ENCODE peak calls at places on chromosome 14, in four cellular contexts. S is H1, N is HepG2, Y is K562. B is an unnamed sample.

GRCh38 chr14:50669441-50669986 is 1.4 kb upstream of the SAV1 start:
- DNase-seq in N (no peak), S (no peak), Y (no peak), B (no peak)

GRCh38 chr14:22003471-22003870 is 329.9 kb upstream of the OR4E1 start:
- DNase-seq in N (no peak), Y (no peak), S (no peak), B (no peak)

GRCh38 chr14:51211149-51211548 is 28.9 kb upstream of the TMX1 start:
- DNase-seq in S (no peak), Y (no peak), N (no peak), B (no peak)

GRCh38 chr14:32608880-32609279 is 279.8 kb downstream of the AKAP6 start:
- DNase-seq in N (no peak), S (no peak), Y (no peak), B (no peak)

GRCh38 chr14:65177551-65177950 is 75.2 kb upstream of the MAX start:
- DNase-seq in N (no peak), Y (no peak), S (no peak), B (no peak)

GRCh38 chr14:32224731-32225377 is 21.8 kb upstream of the RNU6-8 start:
- DNase-seq in Y (peak), N (peak), S (no peak), B (peak)

GRCh38 chr14:54807428-54807827 is 95.2 kb downstream of the GCH1 start:
- DNase-seq in N (no peak), Y (no peak), S (no peak), B (no peak)

GRCh38 chr14:33611405-33612183 is 339.3 kb downstream of the EGLN3 start:
- DNase-seq in S (peak), Y (no peak), N (no peak), B (no peak)

GRCh38 chr14:34912182-34912581 is 37.0 kb upstream of the BAZ1A start:
- DNase-seq in N (peak), S (no peak), Y (peak), B (peak)

GRCh38 chr14:86626530-86626929 is 1096.6 kb downstream of the FLRT2 start:
- DNase-seq in Y (no peak), S (no peak), N (no peak), B (no peak)

GRCh38 chr14:89027097-89027740 is 202.8 kb downstream of the TTC8 start:
- DNase-seq in S (peak), Y (peak), N (peak), B (peak)

GRCh38 chr14:100584056-100585031 is 2.9 kb downstream of the BEGAIN start:
- DNase-seq in N (no peak), S (no peak), Y (peak), B (no peak)

GRCh38 chr14:92717571-92718042 is 30.8 kb downstream of the LGMN start:
- DNase-seq in Y (no peak), N (no peak), S (no peak), B (no peak)

GRCh38 chr14:90726656-90727055 is 89.6 kb downstream of the TTC7B start:
- DNase-seq in Y (no peak), S (no peak), N (no peak), B (peak)

GRCh38 chr14:89445252-89445973 is 28.4 kb upstream of the FOXN3 start:
- DNase-seq in Y (no peak), N (no peak), S (no peak), B (no peak)

GRCh38 chr14:105364100-105364708 is 34.1 kb upstream of the TEX22 start:
- DNase-seq in N (no peak), Y (peak), S (no peak), B (no peak)

GRCh38 chr14:90446405-90446804 is 49.6 kb downstream of the CALM1 start:
- DNase-seq in Y (no peak), N (no peak), S (no peak), B (no peak)

GRCh38 chr14:90760591-90761316 is 55.5 kb downstream of the TTC7B start:
- DNase-seq in Y (peak), N (peak), S (peak), B (peak)

GRCh38 chr14:91573894-91574837 is 64.1 kb upstream of the PPP4R3A start:
- DNase-seq in N (no peak), S (peak), Y (peak), B (peak)

GRCh38 chr14:24080888-24081738 is 9.8 kb downstream of the CPNE6 start:
- DNase-seq in N (peak), Y (peak), S (peak), B (peak)

GRCh38 chr14:61454545-61454944 is 133.2 kb downstream of the PRKCH start:
- DNase-seq in N (no peak), Y (no peak), S (peak), B (no peak)

GRCh38 chr14:22319526-22320352 is 269.3 kb downstream of the DAD1 start:
- DNase-seq in S (no peak), Y (peak), N (peak), B (peak)

GRCh38 chr14:101973356-101973755 is 9.0 kb downstream of the DYNC1H1 start:
- DNase-seq in Y (no peak), S (no peak), N (no peak), B (no peak)

GRCh38 chr14:28651148-28651547 is 115.4 kb upstream of the FOXG1 start:
- DNase-seq in S (no peak), N (no peak), Y (no peak), B (no peak)

GRCh38 chr14:104802120-104802912 is 1.4 kb downstream of the ZBTB42 start:
- DNase-seq in Y (no peak), N (no peak), S (no peak), B (no peak)

GRCh38 chr14:95248422-95248821 is 71.3 kb downstream of the CLMN start:
- DNase-seq in S (no peak), Y (no peak), N (no peak), B (peak)

GRCh38 chr14:76149196-76149595 is 2.5 kb upstream of the GPATCH2L start:
- DNase-seq in S (no peak), N (no peak), Y (no peak), B (no peak)

GRCh38 chr14:37397941-37398215 is 197.2 kb downstream of the FOXA1 start:
- DNase-seq in N (no peak), S (no peak), Y (no peak), B (no peak)

GRCh38 chr14:53161758-53162512 is 8.8 kb upstream of the DDHD1 start:
- DNase-seq in S (no peak), Y (no peak), N (no peak), B (no peak)

GRCh38 chr14:53090853-53091252 is 62.3 kb downstream of the DDHD1 start:
- DNase-seq in N (no peak), S (no peak), Y (no peak), B (no peak)

GRCh38 chr14:77648520-77649200 is 32.2 kb upstream of the SPTLC2 start:
- DNase-seq in S (no peak), Y (no peak), N (no peak), B (no peak)

DNA sequence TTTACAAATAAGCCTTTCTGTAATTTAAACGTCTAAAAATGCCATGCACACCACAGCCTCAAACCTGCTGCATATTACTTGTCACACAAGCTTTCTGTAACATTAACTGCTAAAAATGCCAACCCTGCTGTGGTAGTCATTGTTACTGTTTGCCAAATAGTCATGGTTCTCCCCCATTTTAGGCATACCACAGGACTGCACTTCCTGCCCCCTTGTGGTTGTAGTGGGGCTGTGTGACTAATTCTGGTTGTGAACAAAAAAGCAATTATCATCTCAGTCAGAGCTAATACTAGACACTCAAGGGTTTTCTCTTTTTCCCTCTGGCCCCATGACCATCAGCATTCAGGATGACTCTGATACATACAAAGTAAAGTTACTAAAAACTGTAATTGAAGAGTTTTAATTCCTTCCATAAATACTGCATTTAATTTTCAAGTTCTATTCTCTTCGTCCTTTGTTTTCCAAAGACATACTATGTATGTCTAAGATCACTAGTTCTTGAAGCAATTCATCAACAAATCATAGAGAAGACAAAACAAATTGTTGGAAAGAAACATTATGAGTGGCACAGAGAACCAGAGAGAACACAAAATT is 5.7 kb upstream of the SLC35F4 start:
- DNase-seq in S (peak), N (peak), Y (peak), B (peak)
- TF ChIP-seq JUN in S (no peak), N (no peak), Y (no peak), B (no peak)

DNA sequence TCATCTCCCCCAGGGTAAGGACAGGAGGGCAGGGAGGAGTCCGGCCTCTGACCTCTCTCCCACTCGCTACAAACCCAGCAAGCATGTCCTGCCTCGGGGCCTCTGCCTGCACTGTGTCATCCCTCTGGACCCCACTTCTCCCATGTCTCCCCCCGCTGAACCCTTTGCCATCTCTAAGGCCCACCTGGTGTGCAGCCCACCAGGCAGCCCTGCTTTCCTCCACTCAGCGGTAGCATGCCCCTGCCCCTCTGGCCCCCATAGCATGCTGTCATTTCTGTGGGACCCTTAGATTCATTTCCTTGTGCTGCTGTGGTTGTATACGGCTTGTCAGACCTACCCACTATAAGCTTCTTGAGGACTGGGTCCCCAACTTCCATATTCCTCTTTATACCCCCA is 17.7 kb downstream of the PAPLN start:
- DNase-seq in S (no peak), N (no peak), Y (no peak), B (no peak)
- TF ChIP-seq EP300 in S (no peak), N (no peak), Y (no peak), B (no peak)

GRCh38 chr14:68510201-68510600 is 282.7 kb downstream of the ZFP36L1 start:
- DNase-seq in S (no peak), N (no peak), Y (no peak), B (no peak)

GRCh38 chr14:68509188-68509953 is 283.5 kb downstream of the ZFP36L1 start:
- DNase-seq in N (no peak), S (peak), Y (no peak), B (no peak)

GRCh38 chr14:68507544-68508081 is 285.3 kb downstream of the ZFP36L1 start:
- DNase-seq in N (no peak), Y (no peak), S (no peak), B (no peak)

GRCh38 chr14:68506645-68507405 is 286.0 kb downstream of the ZFP36L1 start:
- DNase-seq in N (no peak), S (no peak), Y (no peak), B (no peak)

GRCh38 chr14:68508581-68508980 is 284.3 kb downstream of the ZFP36L1 start:
- DNase-seq in N (no peak), S (peak), Y (no peak), B (no peak)
- H3K27ac ChIP-seq in N (no peak), S (no peak), Y (no peak), B (no peak)

GRCh38 chr14:103134405-103134804 is 11.1 kb downstream of the TNFAIP2 start:
- DNase-seq in Y (no peak), N (no peak), S (no peak), B (no peak)

GRCh38 chr14:103133213-103134140 is 10.2 kb downstream of the TNFAIP2 start:
- DNase-seq in N (no peak), Y (no peak), S (no peak), B (no peak)

GRCh38 chr14:103131580-103131979 is 8.3 kb downstream of the TNFAIP2 start:
- DNase-seq in N (no peak), S (no peak), Y (no peak), B (no peak)

GRCh38 chr14:103130965-103131364 is 7.7 kb downstream of the TNFAIP2 start:
- DNase-seq in Y (no peak), N (no peak), S (no peak), B (no peak)

DNA sequence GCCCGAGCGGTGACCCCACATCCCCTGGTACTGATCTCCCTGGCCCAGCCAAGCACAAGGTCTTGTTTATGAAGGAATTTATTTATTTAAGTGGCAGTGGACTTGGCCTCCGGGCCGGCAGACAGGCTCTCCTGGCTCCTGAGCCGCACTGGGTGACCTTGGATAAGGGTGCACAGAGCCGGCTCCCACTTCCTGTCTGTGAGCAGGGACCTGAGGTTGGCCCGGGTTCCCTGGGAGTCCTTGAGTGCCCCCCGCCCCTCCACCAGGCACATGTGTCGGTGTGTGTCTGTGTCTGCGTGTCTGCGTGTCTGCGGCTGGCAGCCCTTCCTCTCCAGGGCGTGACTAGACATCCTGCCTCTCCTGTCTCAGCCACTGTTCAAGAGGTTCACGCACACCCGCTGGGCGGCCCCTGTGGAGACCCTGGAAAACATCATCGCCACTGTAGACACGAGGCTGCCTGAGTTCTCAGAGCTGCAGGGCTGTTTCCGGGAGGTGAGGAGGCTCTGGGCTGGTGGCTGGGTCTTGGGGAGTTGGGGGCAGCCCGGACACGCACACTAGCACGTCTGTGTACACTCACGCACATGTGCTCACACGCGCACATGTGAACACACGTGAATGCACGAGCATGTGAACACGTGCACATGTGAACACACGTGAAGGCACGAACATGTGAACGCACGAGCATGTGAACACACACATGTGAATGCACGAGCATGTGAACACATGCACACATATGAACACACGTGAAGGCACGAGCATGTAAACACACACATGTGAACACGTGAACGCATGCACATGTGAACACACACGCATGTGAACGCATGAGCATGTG is 9.3 kb downstream of the TNFAIP2 start:
- DNase-seq in S (no peak), Y (no peak), N (peak), B (no peak)
- TF ChIP-seq JUN in S (no peak), Y (no peak), N (no peak), B (no peak)

DNA sequence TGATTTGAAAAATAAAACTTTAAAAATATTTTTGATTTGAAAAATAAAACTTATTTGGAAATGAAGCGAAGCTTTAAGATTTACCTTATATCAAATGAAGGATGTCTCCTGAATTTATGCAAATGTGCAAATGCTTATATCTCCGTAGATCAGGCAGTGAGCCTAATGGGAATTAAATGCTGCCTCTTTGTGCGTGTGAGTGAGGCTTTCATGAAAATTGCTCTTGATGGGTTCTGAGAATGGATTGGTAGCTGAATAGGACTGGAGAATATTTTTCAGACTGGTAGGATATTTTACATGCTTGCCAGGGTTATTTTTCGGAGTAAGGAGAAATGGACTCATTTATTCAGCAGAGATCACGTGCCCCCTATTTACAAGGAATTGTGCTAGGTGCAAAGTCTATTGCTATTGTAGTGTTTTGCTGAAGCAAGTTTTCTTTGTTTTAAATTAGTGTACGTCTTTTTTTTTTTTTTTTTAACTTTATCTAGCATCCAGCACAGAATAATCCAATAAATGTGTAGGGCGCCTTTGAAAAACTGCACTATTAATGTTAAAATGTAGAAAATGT is 2.4 kb downstream of the VRK1 start:
- DNase-seq in Y (no peak), N (peak), S (no peak), B (no peak)
- TF ChIP-seq EP300 in Y (no peak), N (no peak), S (no peak), B (no peak)

DNA sequence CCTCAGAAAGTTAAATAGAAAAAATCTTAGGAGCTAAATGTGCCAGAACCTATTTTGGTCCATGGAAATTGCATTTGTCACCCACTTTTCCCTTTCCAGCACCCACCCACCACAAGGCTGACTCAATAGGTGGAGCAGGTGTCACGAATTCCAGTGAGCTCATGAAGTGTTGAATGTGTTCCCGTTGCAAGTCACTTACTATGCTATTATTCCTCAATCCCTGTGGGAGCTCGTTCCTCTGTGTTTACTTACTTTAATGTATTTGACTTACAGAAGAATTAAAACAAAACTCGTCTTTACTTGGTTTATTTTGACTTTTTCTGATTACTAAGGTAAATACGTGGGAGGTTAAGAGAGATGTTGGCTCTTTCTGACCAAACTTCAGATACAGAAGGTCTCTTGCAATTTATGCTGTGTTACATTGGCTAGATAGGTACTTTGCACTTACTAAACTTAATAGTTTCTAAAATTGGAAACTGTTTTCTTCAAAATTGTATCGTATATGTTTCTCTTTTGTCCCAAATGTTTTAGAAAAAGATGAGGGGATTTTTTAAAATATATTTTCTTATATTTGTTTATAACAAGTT is 269.4 kb upstream of the NOVA1 start:
- DNase-seq in N (no peak), Y (no peak), S (no peak), B (no peak)
- H3K27ac ChIP-seq in N (no peak), Y (no peak), S (no peak), B (no peak)